ENCODE peak calls at places on chromosomes 12 and 14, in six cellular contexts. G is skeletal muscle cell, D is A549, S is NCI-H345, T is iPS-NIHi11, W is HT1080. I is an unnamed sample.

GRCh38 chr14:21612324-21612723 is 22.4 kb downstream of the OR10G2 start:
- DNase-seq in G (no peak), D (no peak), S (peak), T (no peak), W (no peak), I (no peak)

GRCh38 chr12:21795648-21796328 is 21.3 kb upstream of the KCNJ8 start:
- DNase-seq in G (no peak), D (no peak), S (no peak), T (no peak), W (no peak), I (no peak)

GRCh38 chr12:67795235-67795634 is 146.7 kb downstream of the DYRK2 start:
- DNase-seq in G (no peak), D (no peak), S (no peak), T (no peak), W (peak), I (peak)

GRCh38 chr12:19316420-19316819 is 122.9 kb upstream of the AEBP2 start:
- DNase-seq in G (peak), D (no peak), S (no peak), T (no peak), W (peak), I (peak)

GRCh38 chr12:28424965-28425364 is 234.7 kb downstream of the CCDC91 start:
- DNase-seq in G (peak), D (no peak), S (no peak), T (peak), W (no peak), I (peak)

GRCh38 chr12:123941485-123942276 is 30.9 kb downstream of the CCDC92 start:
- DNase-seq in G (no peak), D (no peak), S (no peak), T (no peak), W (no peak), I (peak)

GRCh38 chr14:65985976-65986375 is 500.2 kb upstream of the CCDC196 start:
- DNase-seq in G (no peak), D (no peak), S (no peak), T (no peak), W (no peak), I (no peak)

GRCh38 chr14:37254411-37254947 is 56.7 kb downstream of the MIPOL1 start:
- DNase-seq in G (no peak), D (no peak), S (no peak), T (no peak), W (no peak), I (no peak)

GRCh38 chr12:106219043-106219442 is 28.8 kb downstream of the CKAP4 start:
- DNase-seq in G (no peak), D (no peak), S (no peak), T (no peak), W (no peak), I (no peak)

GRCh38 chr12:2160043-2160442 is 107.3 kb downstream of the CACNA1C start:
- DNase-seq in G (no peak), D (no peak), S (peak), T (no peak), W (no peak), I (no peak)

GRCh38 chr12:115261691-115262398 is 577.9 kb upstream of the TBX3 start:
- DNase-seq in G (no peak), D (no peak), S (no peak), T (no peak), W (no peak), I (peak)

GRCh38 chr12:14884458-14884878 is 1.2 kb downstream of the MGP start:
- DNase-seq in G (peak), D (no peak), S (peak), T (no peak), W (peak), I (peak)

GRCh38 chr12:19759229-19759628 is 319.9 kb downstream of the AEBP2 start:
- DNase-seq in G (peak), D (no peak), S (no peak), T (no peak), W (peak), I (peak)

GRCh38 chr14:23154876-23155587 is 28.4 kb downstream of the SLC7A8 start:
- DNase-seq in G (peak), D (no peak), S (no peak), T (peak), W (peak), I (peak)

GRCh38 chr14:94681300-94682060 is 69.3 kb downstream of the SERPINA3 start:
- DNase-seq in G (peak), D (peak), S (peak), T (peak), W (peak), I (peak)

GRCh38 chr12:102480401-102480800 is at the start of gene IGF1:
- DNase-seq in G (peak), D (no peak), S (no peak), T (no peak), W (no peak), I (peak)

GRCh38 chr12:26303418-26303817 is 108.0 kb downstream of the SSPN start:
- DNase-seq in G (no peak), D (no peak), S (no peak), T (no peak), W (no peak), I (no peak)